ENCODE peak calls at places on chromosome 2, in seven cellular contexts. X is H1, B is SK-N-SH, P is HCT116, F is K562, D is HepG2, W is GM12878. C is an unnamed sample.

GRCh38 chr2:174617713-174618112 is 20.1 kb upstream of the WIPF1 start:
- DNase-seq in X (no peak), B (no peak), P (no peak), F (no peak), D (no peak), W (no peak), C (no peak)

GRCh38 chr2:72004201-72004915 is 143.3 kb downstream of the CYP26B1 start:
- DNase-seq in X (no peak), B (no peak), P (no peak), F (no peak), D (no peak), W (no peak), C (no peak)

GRCh38 chr2:65807942-65808341 is 375.5 kb upstream of the SPRED2 start:
- DNase-seq in X (no peak), B (no peak), P (no peak), F (no peak), D (no peak), W (no peak), C (no peak)

GRCh38 chr2:10169581-10169980 is 47.0 kb downstream of the RRM2 start:
- DNase-seq in X (no peak), B (peak), P (no peak), F (no peak), D (no peak), W (no peak), C (no peak)

GRCh38 chr2:57182941-57183340 is 863.7 kb upstream of the VRK2 start:
- DNase-seq in X (no peak), B (no peak), P (no peak), F (no peak), D (no peak), W (no peak), C (no peak)

GRCh38 chr2:240956161-240956934 is 42.1 kb upstream of the SNED1 start:
- DNase-seq in X (no peak), B (peak), P (no peak), F (no peak), D (no peak), W (no peak), C (no peak)

GRCh38 chr2:100114011-100114433 is 28.4 kb downstream of the AFF3 start:
- DNase-seq in X (no peak), B (no peak), P (no peak), F (no peak), D (no peak), W (no peak), C (no peak)

GRCh38 chr2:188333751-188334524 is 42.3 kb downstream of the GULP1 start:
- DNase-seq in X (no peak), B (no peak), P (no peak), F (no peak), D (no peak), W (no peak), C (no peak)

GRCh38 chr2:176768185-176768584 is 444.4 kb upstream of the HNRNPA3 start:
- DNase-seq in X (no peak), B (no peak), P (no peak), F (no peak), D (no peak), W (no peak), C (peak)

GRCh38 chr2:160736629-160737028 is 243.0 kb upstream of the RBMS1 start:
- DNase-seq in X (no peak), B (no peak), P (no peak), F (no peak), D (no peak), W (no peak), C (no peak)

GRCh38 chr2:203740741-203741363 is 34.4 kb downstream of the CD28 start:
- DNase-seq in X (no peak), B (no peak), P (no peak), F (no peak), D (no peak), W (no peak), C (peak)

GRCh38 chr2:120442923-120443571 is 97.1 kb downstream of the INHBB start:
- DNase-seq in X (peak), B (no peak), P (peak), F (peak), D (no peak), W (no peak), C (no peak)

GRCh38 chr2:96907405-96908041 is 37.6 kb upstream of the SEMA4C start:
- DNase-seq in X (no peak), B (peak), P (no peak), F (no peak), D (no peak), W (no peak), C (peak)

GRCh38 chr2:97774425-97774824 is 61.0 kb downstream of the ZAP70 start:
- DNase-seq in X (no peak), B (no peak), P (no peak), F (no peak), D (peak), W (no peak), C (peak)

GRCh38 chr2:67930156-67930555 is 132.6 kb downstream of the C1D start:
- DNase-seq in X (peak), B (no peak), P (no peak), F (no peak), D (no peak), W (no peak), C (no peak)

GRCh38 chr2:177239934-177240600 is 24.5 kb downstream of the NFE2L2 start:
- DNase-seq in X (no peak), B (no peak), P (no peak), F (no peak), D (no peak), W (peak), C (peak)

GRCh38 chr2:43230481-43230880 is 4.1 kb upstream of the ZFP36L2 start:
- DNase-seq in X (no peak), B (no peak), P (no peak), F (no peak), D (no peak), W (no peak), C (peak)
- TF ChIP-seq JUND in X (no peak), B (no peak), P (no peak), F (no peak), D (no peak), W (no peak), C (no peak)

DNA sequence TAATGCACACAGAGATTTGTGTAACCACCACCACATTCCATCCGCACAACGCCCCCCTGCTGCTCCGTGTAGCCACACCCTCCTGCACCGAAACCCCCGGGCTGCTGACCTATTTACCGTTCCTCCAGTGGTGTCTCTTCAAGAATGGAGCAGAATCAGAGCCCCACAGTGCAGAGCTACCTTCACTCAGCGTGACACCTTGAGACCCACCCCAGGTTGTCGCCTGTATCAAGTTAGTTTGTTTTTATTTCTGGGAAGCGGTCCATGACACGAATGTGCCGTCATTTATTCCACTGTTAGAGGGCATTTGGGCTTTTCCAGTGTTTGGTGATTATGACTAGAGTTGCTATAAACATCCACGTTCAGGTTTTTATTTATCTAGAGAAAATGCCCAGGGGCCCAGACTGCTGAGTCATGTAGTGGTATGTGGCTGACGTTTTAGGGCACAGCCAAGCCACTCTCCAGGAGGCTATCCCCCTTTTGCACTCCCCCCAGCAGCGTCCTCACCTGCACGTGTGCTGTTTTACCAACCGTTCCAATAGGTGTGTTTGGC is 266.7 kb downstream of the NDUFA10 start:
- DNase-seq in X (no peak), B (no peak), P (no peak), F (no peak), D (no peak), W (no peak), C (no peak)
- TF ChIP-seq JUND in X (no peak), B (no peak), P (no peak), F (no peak), D (no peak), W (no peak), C (no peak)

DNA sequence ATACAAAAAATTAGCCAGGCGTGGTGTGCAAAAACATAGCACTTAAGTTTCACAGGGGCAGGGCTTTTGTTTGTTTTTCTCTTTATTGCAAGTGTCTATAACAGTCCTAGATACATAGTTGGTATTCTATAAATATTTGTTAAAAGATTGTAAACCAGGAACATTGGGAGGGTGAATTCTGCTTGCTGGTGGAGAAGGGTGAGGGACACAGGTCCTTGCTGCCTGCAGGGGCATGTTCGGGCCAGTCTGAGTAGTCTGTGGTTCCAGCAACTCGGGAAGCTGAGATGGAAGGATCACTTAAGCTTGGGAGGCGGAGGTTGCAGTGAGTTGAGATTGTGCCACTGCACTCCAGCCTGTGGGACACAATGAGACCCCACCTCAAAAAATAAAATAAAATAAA is 53.0 kb downstream of the RPL37A start:
- DNase-seq in X (no peak), B (no peak), P (no peak), F (no peak), D (no peak), W (no peak), C (no peak)
- TF ChIP-seq JUND in X (no peak), B (no peak), P (no peak), F (no peak), D (no peak), W (no peak), C (no peak)

GRCh38 chr2:134835471-134835870 is 2.9 kb upstream of the ACMSD start:
- DNase-seq in X (no peak), B (no peak), P (no peak), F (no peak), D (no peak), W (no peak), C (no peak)
- TF ChIP-seq JUND in X (no peak), B (no peak), P (no peak), F (no peak), D (no peak), W (no peak), C (no peak)

GRCh38 chr2:122209377-122209776 is 453.9 kb downstream of the TSN start:
- DNase-seq in X (no peak), B (no peak), P (no peak), F (no peak), D (no peak), W (no peak), C (no peak)

GRCh38 chr2:122205637-122206036 is 450.2 kb downstream of the TSN start:
- DNase-seq in X (no peak), B (no peak), P (no peak), F (no peak), D (no peak), W (no peak), C (no peak)

GRCh38 chr2:122206101-122206500 is 450.6 kb downstream of the TSN start:
- DNase-seq in X (no peak), B (no peak), P (no peak), F (no peak), D (no peak), W (no peak), C (no peak)

DNA sequence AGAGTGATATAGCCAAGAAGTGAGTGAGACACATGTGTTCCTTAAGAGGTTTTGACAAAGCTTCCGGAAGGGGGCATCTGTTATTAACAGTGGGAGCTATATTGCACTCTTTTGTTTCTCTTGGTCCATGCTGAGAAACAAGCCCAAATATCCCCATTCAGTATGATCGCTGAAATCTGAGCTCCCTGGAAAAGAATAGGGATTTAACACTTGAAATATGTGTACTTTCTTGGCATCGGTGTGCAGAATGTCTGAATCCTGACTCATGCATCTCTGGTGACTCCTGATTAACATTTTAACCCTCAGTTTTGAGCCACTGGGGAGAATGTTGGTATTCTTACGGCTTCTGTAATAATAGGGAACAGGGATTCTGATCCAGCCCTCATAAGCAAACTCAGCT is 448.1 kb downstream of the TSN start:
- DNase-seq in X (no peak), B (no peak), P (no peak), F (no peak), D (no peak), W (no peak), C (no peak)
- TF ChIP-seq JUND in X (no peak), B (no peak), P (no peak), F (no peak), D (no peak), W (no peak), C (no peak)

GRCh38 chr2:108932736-108933135 is 56.3 kb downstream of the EDAR start:
- DNase-seq in X (no peak), B (no peak), P (no peak), F (no peak), D (no peak), W (no peak), C (no peak)
- TF ChIP-seq JUND in X (no peak), B (no peak), P (no peak), F (no peak), D (no peak), W (no peak), C (no peak)

C was measured in T47D.